ENCODE peak calls at places on chromosomes 3 and 15, in eight cellular contexts. One of them, this sample, is unnamed.

GRCh38 chr3:189092547-189092946 is 79.2 kb upstream of the TPRG1 start:
- DNase-seq in activated gamma-delta T cell treated with Interleukin-2 at 50 U/mL for 16 hours: no peak
- DNase-seq in stimulated activated CD4-positive, alpha-beta T cell treated with anti-CD3 and anti-CD28 coated beads, TNF-alpha, amount 100 ng/mL, for 24 hours: no peak
- DNase-seq in fibroblast of pulmonary artery: no peak
- DNase-seq in effector memory CD4-positive, alpha-beta T cell: no peak
- DNase-seq in H54: no peak
- DNase-seq in fibroblast of the conjunctiva: no peak
- DNase-seq in left colon: no peak
- DNase-seq in this sample: no peak

GRCh38 chr15:81091889-81092558 is 42.0 kb upstream of the CFAP161 start:
- DNase-seq in stimulated activated CD4-positive, alpha-beta T cell treated with anti-CD3 and anti-CD28 coated beads, TNF-alpha, amount 100 ng/mL, for 24 hours: no peak
- DNase-seq in activated gamma-delta T cell treated with Interleukin-2 at 50 U/mL for 16 hours: no peak
- DNase-seq in fibroblast of the conjunctiva: peak
- DNase-seq in left colon: no peak
- DNase-seq in H54: peak
- DNase-seq in effector memory CD4-positive, alpha-beta T cell: no peak
- DNase-seq in fibroblast of pulmonary artery: peak
- DNase-seq in this sample: no peak

GRCh38 chr3:114867828-114868498 is 279.1 kb downstream of the ZBTB20 start:
- DNase-seq in effector memory CD4-positive, alpha-beta T cell: no peak
- DNase-seq in left colon: no peak
- DNase-seq in fibroblast of pulmonary artery: no peak
- DNase-seq in stimulated activated CD4-positive, alpha-beta T cell treated with anti-CD3 and anti-CD28 coated beads, TNF-alpha, amount 100 ng/mL, for 24 hours: no peak
- DNase-seq in activated gamma-delta T cell treated with Interleukin-2 at 50 U/mL for 16 hours: no peak
- DNase-seq in fibroblast of the conjunctiva: no peak
- DNase-seq in H54: no peak
- DNase-seq in this sample: no peak

GRCh38 chr3:149299938-149300791 is 33.3 kb downstream of the TM4SF18 start:
- DNase-seq in fibroblast of the conjunctiva: peak
- DNase-seq in left colon: peak
- DNase-seq in activated gamma-delta T cell treated with Interleukin-2 at 50 U/mL for 16 hours: no peak
- DNase-seq in effector memory CD4-positive, alpha-beta T cell: no peak
- DNase-seq in H54: peak
- DNase-seq in fibroblast of pulmonary artery: peak
- DNase-seq in stimulated activated CD4-positive, alpha-beta T cell treated with anti-CD3 and anti-CD28 coated beads, TNF-alpha, amount 100 ng/mL, for 24 hours: no peak
- DNase-seq in this sample: no peak

GRCh38 chr15:60275624-60276023 is 122.2 kb downstream of the ANXA2 start:
- DNase-seq in left colon: no peak
- DNase-seq in stimulated activated CD4-positive, alpha-beta T cell treated with anti-CD3 and anti-CD28 coated beads, TNF-alpha, amount 100 ng/mL, for 24 hours: no peak
- DNase-seq in activated gamma-delta T cell treated with Interleukin-2 at 50 U/mL for 16 hours: no peak
- DNase-seq in H54: no peak
- DNase-seq in fibroblast of pulmonary artery: no peak
- DNase-seq in fibroblast of the conjunctiva: no peak
- DNase-seq in effector memory CD4-positive, alpha-beta T cell: no peak
- DNase-seq in this sample: no peak

GRCh38 chr3:11445883-11446282 is 173.7 kb downstream of the ATG7 start:
- DNase-seq in fibroblast of the conjunctiva: peak
- DNase-seq in left colon: no peak
- DNase-seq in effector memory CD4-positive, alpha-beta T cell: no peak
- DNase-seq in stimulated activated CD4-positive, alpha-beta T cell treated with anti-CD3 and anti-CD28 coated beads, TNF-alpha, amount 100 ng/mL, for 24 hours: no peak
- DNase-seq in H54: no peak
- DNase-seq in fibroblast of pulmonary artery: peak
- DNase-seq in activated gamma-delta T cell treated with Interleukin-2 at 50 U/mL for 16 hours: no peak
- DNase-seq in this sample: no peak

GRCh38 chr15:91916051-91916450 is 62.5 kb downstream of the SLCO3A1 start:
- DNase-seq in H54: no peak
- DNase-seq in activated gamma-delta T cell treated with Interleukin-2 at 50 U/mL for 16 hours: no peak
- DNase-seq in stimulated activated CD4-positive, alpha-beta T cell treated with anti-CD3 and anti-CD28 coated beads, TNF-alpha, amount 100 ng/mL, for 24 hours: no peak
- DNase-seq in fibroblast of the conjunctiva: no peak
- DNase-seq in effector memory CD4-positive, alpha-beta T cell: no peak
- DNase-seq in left colon: no peak
- DNase-seq in fibroblast of pulmonary artery: no peak
- DNase-seq in this sample: no peak

GRCh38 chr15:70867911-70868467 is 14.0 kb upstream of the LARP6 start:
- DNase-seq in activated gamma-delta T cell treated with Interleukin-2 at 50 U/mL for 16 hours: no peak
- DNase-seq in fibroblast of the conjunctiva: peak
- DNase-seq in H54: no peak
- DNase-seq in effector memory CD4-positive, alpha-beta T cell: no peak
- DNase-seq in stimulated activated CD4-positive, alpha-beta T cell treated with anti-CD3 and anti-CD28 coated beads, TNF-alpha, amount 100 ng/mL, for 24 hours: no peak
- DNase-seq in left colon: no peak
- DNase-seq in fibroblast of pulmonary artery: peak
- DNase-seq in this sample: no peak

GRCh38 chr3:66303556-66303955 is 82.8 kb downstream of the SLC25A26 start:
- DNase-seq in H54: no peak
- DNase-seq in activated gamma-delta T cell treated with Interleukin-2 at 50 U/mL for 16 hours: peak
- DNase-seq in fibroblast of the conjunctiva: no peak
- DNase-seq in effector memory CD4-positive, alpha-beta T cell: peak
- DNase-seq in fibroblast of pulmonary artery: no peak
- DNase-seq in left colon: no peak
- DNase-seq in stimulated activated CD4-positive, alpha-beta T cell treated with anti-CD3 and anti-CD28 coated beads, TNF-alpha, amount 100 ng/mL, for 24 hours: peak
- DNase-seq in this sample: no peak

GRCh38 chr3:55818485-55818884 is 331.4 kb upstream of the WNT5A start:
- DNase-seq in effector memory CD4-positive, alpha-beta T cell: no peak
- DNase-seq in stimulated activated CD4-positive, alpha-beta T cell treated with anti-CD3 and anti-CD28 coated beads, TNF-alpha, amount 100 ng/mL, for 24 hours: no peak
- DNase-seq in left colon: no peak
- DNase-seq in fibroblast of pulmonary artery: no peak
- DNase-seq in fibroblast of the conjunctiva: no peak
- DNase-seq in H54: no peak
- DNase-seq in activated gamma-delta T cell treated with Interleukin-2 at 50 U/mL for 16 hours: no peak
- DNase-seq in this sample: no peak

GRCh38 chr3:72690646-72691045 is 157.6 kb downstream of the SHQ1 start:
- DNase-seq in activated gamma-delta T cell treated with Interleukin-2 at 50 U/mL for 16 hours: no peak
- DNase-seq in effector memory CD4-positive, alpha-beta T cell: no peak
- DNase-seq in left colon: no peak
- DNase-seq in fibroblast of pulmonary artery: no peak
- DNase-seq in fibroblast of the conjunctiva: no peak
- DNase-seq in stimulated activated CD4-positive, alpha-beta T cell treated with anti-CD3 and anti-CD28 coated beads, TNF-alpha, amount 100 ng/mL, for 24 hours: no peak
- DNase-seq in H54: no peak
- DNase-seq in this sample: no peak

GRCh38 chr3:156764761-156765160 is 61.4 kb upstream of the LEKR1 start:
- DNase-seq in left colon: no peak
- DNase-seq in effector memory CD4-positive, alpha-beta T cell: no peak
- DNase-seq in activated gamma-delta T cell treated with Interleukin-2 at 50 U/mL for 16 hours: no peak
- DNase-seq in fibroblast of the conjunctiva: no peak
- DNase-seq in stimulated activated CD4-positive, alpha-beta T cell treated with anti-CD3 and anti-CD28 coated beads, TNF-alpha, amount 100 ng/mL, for 24 hours: no peak
- DNase-seq in H54: no peak
- DNase-seq in fibroblast of pulmonary artery: no peak
- DNase-seq in this sample: no peak

GRCh38 chr3:53803124-53803815 is 42.9 kb downstream of the CHDH start:
- DNase-seq in fibroblast of pulmonary artery: no peak
- DNase-seq in activated gamma-delta T cell treated with Interleukin-2 at 50 U/mL for 16 hours: no peak
- DNase-seq in stimulated activated CD4-positive, alpha-beta T cell treated with anti-CD3 and anti-CD28 coated beads, TNF-alpha, amount 100 ng/mL, for 24 hours: no peak
- DNase-seq in H54: no peak
- DNase-seq in left colon: no peak
- DNase-seq in fibroblast of the conjunctiva: no peak
- DNase-seq in effector memory CD4-positive, alpha-beta T cell: no peak
- DNase-seq in this sample: no peak

GRCh38 chr15:63185206-63185605 is 4.2 kb upstream of the RAB8B start:
- DNase-seq in H54: no peak
- DNase-seq in stimulated activated CD4-positive, alpha-beta T cell treated with anti-CD3 and anti-CD28 coated beads, TNF-alpha, amount 100 ng/mL, for 24 hours: no peak
- DNase-seq in activated gamma-delta T cell treated with Interleukin-2 at 50 U/mL for 16 hours: no peak
- DNase-seq in fibroblast of pulmonary artery: no peak
- DNase-seq in effector memory CD4-positive, alpha-beta T cell: no peak
- DNase-seq in fibroblast of the conjunctiva: no peak
- DNase-seq in left colon: no peak
- DNase-seq in this sample: no peak

GRCh38 chr15:45242289-45242688 is 9.7 kb upstream of the SLC28A2 start:
- DNase-seq in effector memory CD4-positive, alpha-beta T cell: no peak
- DNase-seq in activated gamma-delta T cell treated with Interleukin-2 at 50 U/mL for 16 hours: no peak
- DNase-seq in H54: no peak
- DNase-seq in fibroblast of pulmonary artery: peak
- DNase-seq in left colon: peak
- DNase-seq in fibroblast of the conjunctiva: no peak
- DNase-seq in stimulated activated CD4-positive, alpha-beta T cell treated with anti-CD3 and anti-CD28 coated beads, TNF-alpha, amount 100 ng/mL, for 24 hours: no peak
- DNase-seq in this sample: no peak

GRCh38 chr15:69234676-69235075 is 64.0 kb upstream of the PAQR5 start:
- DNase-seq in H54: no peak
- DNase-seq in fibroblast of pulmonary artery: no peak
- DNase-seq in fibroblast of the conjunctiva: no peak
- DNase-seq in activated gamma-delta T cell treated with Interleukin-2 at 50 U/mL for 16 hours: no peak
- DNase-seq in stimulated activated CD4-positive, alpha-beta T cell treated with anti-CD3 and anti-CD28 coated beads, TNF-alpha, amount 100 ng/mL, for 24 hours: no peak
- DNase-seq in left colon: no peak
- DNase-seq in effector memory CD4-positive, alpha-beta T cell: no peak
- DNase-seq in this sample: no peak

GRCh38 chr3:154642066-154642619 is 212.2 kb upstream of the GPR149 start:
- DNase-seq in effector memory CD4-positive, alpha-beta T cell: no peak
- DNase-seq in left colon: no peak
- DNase-seq in stimulated activated CD4-positive, alpha-beta T cell treated with anti-CD3 and anti-CD28 coated beads, TNF-alpha, amount 100 ng/mL, for 24 hours: no peak
- DNase-seq in fibroblast of the conjunctiva: no peak
- DNase-seq in H54: no peak
- DNase-seq in activated gamma-delta T cell treated with Interleukin-2 at 50 U/mL for 16 hours: no peak
- DNase-seq in fibroblast of pulmonary artery: no peak
- DNase-seq in this sample: no peak

GRCh38 chr15:69604050-69604378 is 151.4 kb downstream of the RPLP1 start:
- DNase-seq in effector memory CD4-positive, alpha-beta T cell: no peak
- DNase-seq in activated gamma-delta T cell treated with Interleukin-2 at 50 U/mL for 16 hours: no peak
- DNase-seq in fibroblast of pulmonary artery: no peak
- DNase-seq in fibroblast of the conjunctiva: no peak
- DNase-seq in stimulated activated CD4-positive, alpha-beta T cell treated with anti-CD3 and anti-CD28 coated beads, TNF-alpha, amount 100 ng/mL, for 24 hours: no peak
- DNase-seq in H54: no peak
- DNase-seq in left colon: peak
- DNase-seq in this sample: no peak

GRCh38 chr3:56855856-56856538 is 54.2 kb upstream of the ARHGEF3 start:
- DNase-seq in left colon: peak
- DNase-seq in H54: no peak
- DNase-seq in fibroblast of the conjunctiva: no peak
- DNase-seq in stimulated activated CD4-positive, alpha-beta T cell treated with anti-CD3 and anti-CD28 coated beads, TNF-alpha, amount 100 ng/mL, for 24 hours: peak
- DNase-seq in fibroblast of pulmonary artery: peak
- DNase-seq in effector memory CD4-positive, alpha-beta T cell: no peak
- DNase-seq in activated gamma-delta T cell treated with Interleukin-2 at 50 U/mL for 16 hours: no peak
- DNase-seq in this sample: no peak

GRCh38 chr15:101370330-101371024 is 75.4 kb upstream of the SNRPA1 start:
- DNase-seq in left colon: no peak
- DNase-seq in activated gamma-delta T cell treated with Interleukin-2 at 50 U/mL for 16 hours: no peak
- DNase-seq in fibroblast of pulmonary artery: no peak
- DNase-seq in effector memory CD4-positive, alpha-beta T cell: no peak
- DNase-seq in fibroblast of the conjunctiva: no peak
- DNase-seq in stimulated activated CD4-positive, alpha-beta T cell treated with anti-CD3 and anti-CD28 coated beads, TNF-alpha, amount 100 ng/mL, for 24 hours: no peak
- DNase-seq in H54: no peak
- DNase-seq in this sample: no peak

GRCh38 chr15:28962851-28963710 is 77.3 kb downstream of the APBA2 start:
- DNase-seq in left colon: no peak
- DNase-seq in activated gamma-delta T cell treated with Interleukin-2 at 50 U/mL for 16 hours: no peak
- DNase-seq in stimulated activated CD4-positive, alpha-beta T cell treated with anti-CD3 and anti-CD28 coated beads, TNF-alpha, amount 100 ng/mL, for 24 hours: no peak
- DNase-seq in effector memory CD4-positive, alpha-beta T cell: no peak
- DNase-seq in fibroblast of the conjunctiva: no peak
- DNase-seq in fibroblast of pulmonary artery: no peak
- DNase-seq in H54: no peak
- DNase-seq in this sample: no peak

GRCh38 chr3:48845170-48845569 is 2.5 kb downstream of the PRKAR2A start:
- DNase-seq in left colon: no peak
- DNase-seq in fibroblast of the conjunctiva: no peak
- DNase-seq in H54: no peak
- DNase-seq in effector memory CD4-positive, alpha-beta T cell: no peak
- DNase-seq in stimulated activated CD4-positive, alpha-beta T cell treated with anti-CD3 and anti-CD28 coated beads, TNF-alpha, amount 100 ng/mL, for 24 hours: no peak
- DNase-seq in activated gamma-delta T cell treated with Interleukin-2 at 50 U/mL for 16 hours: no peak
- DNase-seq in fibroblast of pulmonary artery: no peak
- DNase-seq in this sample: no peak

GRCh38 chr15:49152552-49153337 is 2.7 kb downstream of the COPS2 start:
- DNase-seq in fibroblast of the conjunctiva: no peak
- DNase-seq in H54: no peak
- DNase-seq in stimulated activated CD4-positive, alpha-beta T cell treated with anti-CD3 and anti-CD28 coated beads, TNF-alpha, amount 100 ng/mL, for 24 hours: no peak
- DNase-seq in activated gamma-delta T cell treated with Interleukin-2 at 50 U/mL for 16 hours: no peak
- DNase-seq in fibroblast of pulmonary artery: no peak
- DNase-seq in effector memory CD4-positive, alpha-beta T cell: no peak
- DNase-seq in left colon: no peak
- DNase-seq in this sample: no peak

GRCh38 chr15:99438691-99439523 is 126.9 kb upstream of the MEF2A start:
- DNase-seq in H54: no peak
- DNase-seq in activated gamma-delta T cell treated with Interleukin-2 at 50 U/mL for 16 hours: peak
- DNase-seq in left colon: peak
- DNase-seq in effector memory CD4-positive, alpha-beta T cell: no peak
- DNase-seq in fibroblast of the conjunctiva: no peak
- DNase-seq in stimulated activated CD4-positive, alpha-beta T cell treated with anti-CD3 and anti-CD28 coated beads, TNF-alpha, amount 100 ng/mL, for 24 hours: no peak
- DNase-seq in fibroblast of pulmonary artery: no peak
- DNase-seq in this sample: no peak

GRCh38 chr15:48096813-48097212 is 24.0 kb upstream of the SLC24A5 start:
- DNase-seq in H54: peak
- DNase-seq in fibroblast of pulmonary artery: peak
- DNase-seq in left colon: no peak
- DNase-seq in stimulated activated CD4-positive, alpha-beta T cell treated with anti-CD3 and anti-CD28 coated beads, TNF-alpha, amount 100 ng/mL, for 24 hours: no peak
- DNase-seq in activated gamma-delta T cell treated with Interleukin-2 at 50 U/mL for 16 hours: no peak
- DNase-seq in effector memory CD4-positive, alpha-beta T cell: no peak
- DNase-seq in fibroblast of the conjunctiva: peak
- DNase-seq in this sample: no peak

GRCh38 chr3:93969443-93969842 is 4.3 kb downstream of the PROS1 start:
- DNase-seq in left colon: no peak
- DNase-seq in fibroblast of the conjunctiva: peak
- DNase-seq in fibroblast of pulmonary artery: peak
- DNase-seq in effector memory CD4-positive, alpha-beta T cell: no peak
- DNase-seq in H54: peak
- DNase-seq in activated gamma-delta T cell treated with Interleukin-2 at 50 U/mL for 16 hours: no peak
- DNase-seq in stimulated activated CD4-positive, alpha-beta T cell treated with anti-CD3 and anti-CD28 coated beads, TNF-alpha, amount 100 ng/mL, for 24 hours: no peak
- DNase-seq in this sample: no peak

GRCh38 chr15:61621146-61621545 is 392.0 kb upstream of the RORA start:
- DNase-seq in stimulated activated CD4-positive, alpha-beta T cell treated with anti-CD3 and anti-CD28 coated beads, TNF-alpha, amount 100 ng/mL, for 24 hours: peak
- DNase-seq in left colon: peak
- DNase-seq in effector memory CD4-positive, alpha-beta T cell: no peak
- DNase-seq in H54: no peak
- DNase-seq in fibroblast of pulmonary artery: peak
- DNase-seq in activated gamma-delta T cell treated with Interleukin-2 at 50 U/mL for 16 hours: no peak
- DNase-seq in fibroblast of the conjunctiva: no peak
- DNase-seq in this sample: no peak

GRCh38 chr3:185332026-185332735 is 30.8 kb upstream of the MAP3K13 start:
- DNase-seq in left colon: no peak
- DNase-seq in effector memory CD4-positive, alpha-beta T cell: no peak
- DNase-seq in stimulated activated CD4-positive, alpha-beta T cell treated with anti-CD3 and anti-CD28 coated beads, TNF-alpha, amount 100 ng/mL, for 24 hours: no peak
- DNase-seq in fibroblast of the conjunctiva: peak
- DNase-seq in fibroblast of pulmonary artery: peak
- DNase-seq in activated gamma-delta T cell treated with Interleukin-2 at 50 U/mL for 16 hours: no peak
- DNase-seq in H54: no peak
- DNase-seq in this sample: no peak

GRCh38 chr15:61530769-61531168 is 301.7 kb upstream of the RORA start:
- DNase-seq in fibroblast of pulmonary artery: no peak
- DNase-seq in H54: peak
- DNase-seq in left colon: no peak
- DNase-seq in effector memory CD4-positive, alpha-beta T cell: no peak
- DNase-seq in stimulated activated CD4-positive, alpha-beta T cell treated with anti-CD3 and anti-CD28 coated beads, TNF-alpha, amount 100 ng/mL, for 24 hours: no peak
- DNase-seq in activated gamma-delta T cell treated with Interleukin-2 at 50 U/mL for 16 hours: no peak
- DNase-seq in fibroblast of the conjunctiva: no peak
- DNase-seq in this sample: no peak

GRCh38 chr3:137770821-137771399 is 6.8 kb downstream of the SOX14 start:
- DNase-seq in stimulated activated CD4-positive, alpha-beta T cell treated with anti-CD3 and anti-CD28 coated beads, TNF-alpha, amount 100 ng/mL, for 24 hours: no peak
- DNase-seq in fibroblast of the conjunctiva: no peak
- DNase-seq in left colon: no peak
- DNase-seq in H54: no peak
- DNase-seq in fibroblast of pulmonary artery: no peak
- DNase-seq in effector memory CD4-positive, alpha-beta T cell: no peak
- DNase-seq in activated gamma-delta T cell treated with Interleukin-2 at 50 U/mL for 16 hours: no peak
- DNase-seq in this sample: no peak

GRCh38 chr15:100740105-100740504 is 137.7 kb downstream of the ASB7 start:
- DNase-seq in activated gamma-delta T cell treated with Interleukin-2 at 50 U/mL for 16 hours: no peak
- DNase-seq in left colon: no peak
- DNase-seq in fibroblast of pulmonary artery: peak
- DNase-seq in H54: no peak
- DNase-seq in stimulated activated CD4-positive, alpha-beta T cell treated with anti-CD3 and anti-CD28 coated beads, TNF-alpha, amount 100 ng/mL, for 24 hours: no peak
- DNase-seq in effector memory CD4-positive, alpha-beta T cell: no peak
- DNase-seq in fibroblast of the conjunctiva: peak
- DNase-seq in this sample: no peak

GRCh38 chr15:88115529-88116152 is 140.9 kb downstream of the NTRK3 start:
- DNase-seq in fibroblast of pulmonary artery: no peak
- DNase-seq in H54: no peak
- DNase-seq in left colon: peak
- DNase-seq in effector memory CD4-positive, alpha-beta T cell: no peak
- DNase-seq in stimulated activated CD4-positive, alpha-beta T cell treated with anti-CD3 and anti-CD28 coated beads, TNF-alpha, amount 100 ng/mL, for 24 hours: no peak
- DNase-seq in fibroblast of the conjunctiva: no peak
- DNase-seq in activated gamma-delta T cell treated with Interleukin-2 at 50 U/mL for 16 hours: no peak
- DNase-seq in this sample: no peak

GRCh38 chr3:123602325-123602724 is 17.5 kb upstream of the HACD2 start:
- DNase-seq in activated gamma-delta T cell treated with Interleukin-2 at 50 U/mL for 16 hours: no peak
- DNase-seq in fibroblast of the conjunctiva: peak
- DNase-seq in left colon: peak
- DNase-seq in fibroblast of pulmonary artery: peak
- DNase-seq in effector memory CD4-positive, alpha-beta T cell: no peak
- DNase-seq in H54: no peak
- DNase-seq in stimulated activated CD4-positive, alpha-beta T cell treated with anti-CD3 and anti-CD28 coated beads, TNF-alpha, amount 100 ng/mL, for 24 hours: no peak
- DNase-seq in this sample: no peak

GRCh38 chr3:81485444-81485865 is 276.0 kb downstream of the GBE1 start:
- DNase-seq in fibroblast of pulmonary artery: peak
- DNase-seq in stimulated activated CD4-positive, alpha-beta T cell treated with anti-CD3 and anti-CD28 coated beads, TNF-alpha, amount 100 ng/mL, for 24 hours: no peak
- DNase-seq in effector memory CD4-positive, alpha-beta T cell: no peak
- DNase-seq in H54: no peak
- DNase-seq in fibroblast of the conjunctiva: peak
- DNase-seq in left colon: no peak
- DNase-seq in activated gamma-delta T cell treated with Interleukin-2 at 50 U/mL for 16 hours: no peak
- DNase-seq in this sample: no peak